ENCODE peak calls at places on chromosomes 7 and 10, in eight cellular contexts. Y, Z, C, E, J, I, D and F are unnamed samples.

GRCh38 chr7:7554021-7554432 is 12.7 kb upstream of the MIOS start:
- DNase-seq in Y (no peak), Z (no peak), C (peak; percentile 32), E (peak; percentile 71), J (peak; percentile 80), I (no peak), D (peak; percentile 82), F (peak; percentile 68)

GRCh38 chr10:60778978-60779668 is 845 bp downstream of the CDK1 start:
- DNase-seq in Y (no peak), Z (peak; percentile 23), C (no peak), E (no peak), J (peak; percentile 33), I (peak; percentile 12), D (no peak), F (no peak)

GRCh38 chr10:13528138-13528874 is 508 bp downstream of the BEND7 start:
- DNase-seq in Y (no peak), Z (peak; percentile 13), C (no peak), E (no peak), J (no peak), I (no peak), D (peak; percentile 19), F (peak; percentile 27)

GRCh38 chr7:33764752-33765451 is 140.4 kb upstream of the BMPER start:
- DNase-seq in Y (no peak), Z (no peak), C (no peak), E (no peak), J (peak; percentile 65), I (no peak), D (peak; percentile 59), F (no peak)

GRCh38 chr10:71069909-71070666 is 142.3 kb upstream of the UNC5B start:
- DNase-seq in Y (no peak), Z (no peak), C (no peak), E (no peak), J (no peak), I (no peak), D (no peak), F (no peak)

GRCh38 chr10:50431118-50431517 is 179.8 kb upstream of the ASAH2 start:
- DNase-seq in Y (no peak), Z (no peak), C (peak; percentile 16), E (no peak), J (peak; percentile 59), I (no peak), D (no peak), F (no peak)

GRCh38 chr10:60536529-60537114 is 146.9 kb upstream of the ANK3 start:
- DNase-seq in Y (no peak), Z (peak; percentile 82), C (no peak), E (no peak), J (peak; percentile 98), I (no peak), D (peak; percentile 57), F (peak; percentile 12)

GRCh38 chr7:155867734-155868400 is 55.6 kb upstream of the SHH start:
- DNase-seq in Y (no peak), Z (no peak), C (no peak), E (no peak), J (no peak), I (no peak), D (no peak), F (no peak)

GRCh38 chr7:39845011-39845410 is 105.0 kb upstream of the CDK13 start:
- DNase-seq in Y (no peak), Z (no peak), C (no peak), E (no peak), J (peak; percentile 76), I (no peak), D (no peak), F (no peak)